ENCODE peak calls at places on chromosomes 11 and 22, in seven cellular contexts. One of them, this sample, is unnamed.

GRCh38 chr11:102850973-102851745 is 7.8 kb upstream of the MMP3 start:
- DNase-seq in tibial nerve: no peak
- DNase-seq in HepG2: no peak
- DNase-seq in A549: peak; percentile 9
- DNase-seq in ovary: no peak
- DNase-seq in upper lobe of left lung: no peak
- DNase-seq in GM12878: no peak
- DNase-seq in this sample: peak; percentile 15

GRCh38 chr11:1049431-1049891 is 12.9 kb upstream of the MUC6 start:
- DNase-seq in tibial nerve: no peak
- DNase-seq in HepG2: no peak
- DNase-seq in A549: no peak
- DNase-seq in ovary: peak; percentile 7
- DNase-seq in upper lobe of left lung: peak; percentile 58
- DNase-seq in GM12878: no peak
- DNase-seq in this sample: no peak

GRCh38 chr22:37240941-37241320 is 3.1 kb downstream of the RAC2 start:
- DNase-seq in tibial nerve: no peak
- DNase-seq in HepG2: no peak
- DNase-seq in A549: no peak
- DNase-seq in ovary: no peak
- DNase-seq in upper lobe of left lung: no peak
- DNase-seq in GM12878: no peak
- DNase-seq in this sample: no peak

GRCh38 chr11:14417975-14418374 is 59.0 kb upstream of the RRAS2 start:
- DNase-seq in tibial nerve: no peak
- DNase-seq in HepG2: no peak
- DNase-seq in A549: no peak
- DNase-seq in ovary: no peak
- DNase-seq in upper lobe of left lung: no peak
- DNase-seq in GM12878: no peak
- DNase-seq in this sample: no peak

GRCh38 chr22:44360686-44361381 is 48.1 kb upstream of the SHISAL1 start:
- DNase-seq in tibial nerve: no peak
- DNase-seq in HepG2: no peak
- DNase-seq in A549: peak; percentile 82
- DNase-seq in ovary: peak; percentile 57
- DNase-seq in upper lobe of left lung: peak; percentile 57
- DNase-seq in GM12878: no peak
- DNase-seq in this sample: peak; percentile 17

GRCh38 chr11:17991799-17992433 is 20.9 kb downstream of the SERGEF start:
- DNase-seq in tibial nerve: no peak
- DNase-seq in HepG2: peak; percentile 41
- DNase-seq in A549: peak; percentile 70
- DNase-seq in ovary: no peak
- DNase-seq in upper lobe of left lung: no peak
- DNase-seq in GM12878: no peak
- DNase-seq in this sample: peak; percentile 30

GRCh38 chr11:10556590-10556989 is 11.9 kb downstream of the LYVE1 start:
- DNase-seq in tibial nerve: no peak
- DNase-seq in HepG2: no peak
- DNase-seq in A549: no peak
- DNase-seq in ovary: no peak
- DNase-seq in upper lobe of left lung: no peak
- DNase-seq in GM12878: no peak
- DNase-seq in this sample: no peak

GRCh38 chr11:9815486-9816136 is 151.7 kb downstream of the SWAP70 start:
- DNase-seq in tibial nerve: no peak
- DNase-seq in HepG2: no peak
- DNase-seq in A549: peak; percentile 54
- DNase-seq in ovary: no peak
- DNase-seq in upper lobe of left lung: no peak
- DNase-seq in GM12878: no peak
- DNase-seq in this sample: no peak

GRCh38 chr22:27537481-27537891 is 264.1 kb downstream of the MN1 start:
- DNase-seq in tibial nerve: no peak
- DNase-seq in HepG2: no peak
- DNase-seq in A549: no peak
- DNase-seq in ovary: peak; percentile 19
- DNase-seq in upper lobe of left lung: no peak
- DNase-seq in GM12878: no peak
- DNase-seq in this sample: peak; percentile 15

GRCh38 chr11:33775064-33775807 is 916 bp upstream of the FBXO3 start:
- DNase-seq in tibial nerve: no peak
- DNase-seq in HepG2: no peak
- DNase-seq in A549: no peak
- DNase-seq in ovary: no peak
- DNase-seq in upper lobe of left lung: no peak
- DNase-seq in GM12878: no peak
- DNase-seq in this sample: no peak

GRCh38 chr11:45141171-45141570 is 5.3 kb upstream of the PRDM11 start:
- DNase-seq in tibial nerve: no peak
- DNase-seq in HepG2: no peak
- DNase-seq in A549: no peak
- DNase-seq in ovary: no peak
- DNase-seq in upper lobe of left lung: no peak
- DNase-seq in GM12878: no peak
- DNase-seq in this sample: no peak

GRCh38 chr11:65059959-65060824 is 1.8 kb upstream of the NAALADL1 start:
- DNase-seq in tibial nerve: no peak
- DNase-seq in HepG2: no peak
- DNase-seq in A549: no peak
- DNase-seq in ovary: no peak
- DNase-seq in upper lobe of left lung: no peak
- DNase-seq in GM12878: no peak
- DNase-seq in this sample: no peak

GRCh38 chr11:19393941-19394340 is 153.2 kb upstream of the E2F8 start:
- DNase-seq in tibial nerve: peak; percentile 33
- DNase-seq in HepG2: no peak
- DNase-seq in A549: no peak
- DNase-seq in ovary: no peak
- DNase-seq in upper lobe of left lung: no peak
- DNase-seq in GM12878: no peak
- DNase-seq in this sample: no peak

GRCh38 chr22:37905534-37906363 is at the start of gene MICALL1:
- DNase-seq in tibial nerve: peak; percentile 23
- DNase-seq in HepG2: no peak
- DNase-seq in A549: peak; percentile 64
- DNase-seq in ovary: peak; percentile 59
- DNase-seq in upper lobe of left lung: peak; percentile 81
- DNase-seq in GM12878: no peak
- DNase-seq in this sample: peak; percentile 85

GRCh38 chr11:27460158-27460565 is 12.4 kb downstream of the LGR4 start:
- DNase-seq in tibial nerve: no peak
- DNase-seq in HepG2: peak; percentile 96
- DNase-seq in A549: no peak
- DNase-seq in ovary: no peak
- DNase-seq in upper lobe of left lung: no peak
- DNase-seq in GM12878: no peak
- DNase-seq in this sample: no peak

GRCh38 chr22:38204784-38205183 is 3.0 kb downstream of the MAFF start:
- DNase-seq in tibial nerve: no peak
- DNase-seq in HepG2: no peak
- DNase-seq in A549: no peak
- DNase-seq in ovary: no peak
- DNase-seq in upper lobe of left lung: no peak
- DNase-seq in GM12878: peak; percentile 58
- DNase-seq in this sample: no peak

DNA sequence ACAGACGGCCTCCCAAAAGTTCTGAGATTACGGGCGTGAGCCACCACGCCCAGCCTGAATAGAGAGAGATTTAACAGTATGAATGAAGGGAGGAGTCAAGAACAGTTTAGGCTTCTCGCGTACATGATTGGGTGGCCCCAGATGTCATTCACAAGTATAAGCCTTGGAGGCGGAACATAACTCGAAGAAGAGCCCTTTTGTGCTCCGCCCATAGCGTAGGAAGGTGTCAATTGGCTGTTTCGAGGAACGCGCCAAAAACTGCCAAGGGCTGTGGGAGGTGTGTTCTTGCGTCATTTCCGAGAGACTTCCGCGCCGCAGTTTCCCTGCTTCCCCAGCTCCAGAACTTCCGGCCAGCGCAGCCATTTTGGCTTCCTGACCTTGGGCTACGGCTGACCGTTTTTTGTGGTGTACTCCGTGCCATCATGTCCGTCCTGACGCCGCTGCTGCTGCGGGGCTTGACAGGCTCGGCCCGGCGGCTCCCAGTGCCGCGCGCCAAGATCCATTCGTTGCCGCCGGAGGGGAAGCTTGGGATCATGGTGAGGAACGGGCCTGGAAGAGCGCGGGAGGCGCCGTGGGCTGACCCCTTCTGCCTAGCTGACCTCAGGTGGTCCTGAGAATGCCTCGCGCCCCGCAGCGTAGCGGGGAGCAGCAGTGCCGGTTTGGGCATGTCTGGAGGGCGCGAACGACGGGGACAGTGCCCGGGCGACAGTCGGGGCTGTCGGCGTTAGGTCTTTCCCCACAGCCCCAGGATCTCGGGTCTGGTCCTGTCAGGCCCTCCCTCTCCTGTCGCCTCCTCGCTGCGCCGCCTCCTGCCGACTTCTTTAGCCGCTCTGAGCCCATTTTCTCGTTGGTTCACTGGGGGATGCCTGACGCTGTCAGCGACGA is at the start of gene COX8A:
- DNase-seq in tibial nerve: peak; percentile 99
- DNase-seq in HepG2: peak; percentile 99
- DNase-seq in A549: peak; percentile 100
- DNase-seq in ovary: peak; percentile 97
- DNase-seq in upper lobe of left lung: peak; percentile 99
- DNase-seq in GM12878: peak; percentile 99
- DNase-seq in this sample: peak; percentile 98
- TF ChIP-seq POLR2A in tibial nerve: peak; percentile 54
- TF ChIP-seq POLR2A in HepG2: peak; percentile 78
- TF ChIP-seq POLR2A in A549: peak; percentile 74
- TF ChIP-seq POLR2A in ovary: peak; percentile 79
- TF ChIP-seq POLR2A in upper lobe of left lung: no peak
- TF ChIP-seq POLR2A in GM12878: peak; percentile 94
- TF ChIP-seq POLR2A in this sample: peak; percentile 83

GRCh38 chr22:47400701-47401591 is 638.5 kb downstream of the TBC1D22A start:
- DNase-seq in tibial nerve: no peak
- DNase-seq in HepG2: no peak
- DNase-seq in A549: no peak
- DNase-seq in ovary: no peak
- DNase-seq in upper lobe of left lung: no peak
- DNase-seq in GM12878: no peak
- DNase-seq in this sample: no peak
- H3K9me3 ChIP-seq in tibial nerve: no peaks in the 10 kb centered on the region
- H3K9me3 ChIP-seq in HepG2: no peaks in the 10 kb centered on the region
- H3K9me3 ChIP-seq in A549: no peaks in the 10 kb centered on the region
- H3K9me3 ChIP-seq in ovary: no peaks in the 10 kb centered on the region
- H3K9me3 ChIP-seq in upper lobe of left lung: no peaks in the 10 kb centered on the region
- H3K9me3 ChIP-seq in GM12878: no peaks in the 10 kb centered on the region
- H3K9me3 ChIP-seq in this sample: no peaks in the 10 kb centered on the region

GRCh38 chr11:30595929-30596328 is 9.8 kb upstream of the MPPED2 start:
- DNase-seq in tibial nerve: no peak
- DNase-seq in HepG2: no peak
- DNase-seq in A549: no peak
- DNase-seq in ovary: no peak
- DNase-seq in upper lobe of left lung: no peak
- DNase-seq in GM12878: no peak
- DNase-seq in this sample: no peak
- TF ChIP-seq EP300 in tibial nerve: no peak
- TF ChIP-seq EP300 in HepG2: no peak
- TF ChIP-seq EP300 in A549: no peak
- TF ChIP-seq EP300 in ovary: no peak
- TF ChIP-seq EP300 in upper lobe of left lung: no peak
- TF ChIP-seq EP300 in GM12878: no peak
- TF ChIP-seq EP300 in this sample: no peak

GRCh38 chr11:61161190-61162091 is at the start of gene VPS37C:
- DNase-seq in tibial nerve: peak; percentile 81
- DNase-seq in HepG2: peak; percentile 69
- DNase-seq in A549: peak; percentile 89
- DNase-seq in ovary: peak; percentile 85
- DNase-seq in upper lobe of left lung: peak; percentile 92
- DNase-seq in GM12878: peak; percentile 71
- DNase-seq in this sample: peak; percentile 92
- TF ChIP-seq POLR2A in tibial nerve: peak; percentile 71
- TF ChIP-seq POLR2A in HepG2: peak; percentile 30
- TF ChIP-seq POLR2A in A549: peak; percentile 84
- TF ChIP-seq POLR2A in ovary: peak; percentile 41
- TF ChIP-seq POLR2A in upper lobe of left lung: no peak
- TF ChIP-seq POLR2A in GM12878: peak; percentile 86
- TF ChIP-seq POLR2A in this sample: peak; percentile 73

GRCh38 chr11:70820712-70821111 is 422.4 kb downstream of the CTTN start:
- DNase-seq in tibial nerve: no peak
- DNase-seq in HepG2: no peak
- DNase-seq in A549: no peak
- DNase-seq in ovary: no peak
- DNase-seq in upper lobe of left lung: no peak
- DNase-seq in GM12878: no peak
- DNase-seq in this sample: no peak
- H3K9me3 ChIP-seq in tibial nerve: no peaks in the 10 kb centered on the region
- H3K9me3 ChIP-seq in HepG2: no peaks in the 10 kb centered on the region
- H3K9me3 ChIP-seq in A549: no peaks in the 10 kb centered on the region
- H3K9me3 ChIP-seq in ovary: no peaks in the 10 kb centered on the region
- H3K9me3 ChIP-seq in upper lobe of left lung: no peaks in the 10 kb centered on the region
- H3K9me3 ChIP-seq in GM12878: no peaks in the 10 kb centered on the region
- H3K9me3 ChIP-seq in this sample: no peaks in the 10 kb centered on the region

DNA sequence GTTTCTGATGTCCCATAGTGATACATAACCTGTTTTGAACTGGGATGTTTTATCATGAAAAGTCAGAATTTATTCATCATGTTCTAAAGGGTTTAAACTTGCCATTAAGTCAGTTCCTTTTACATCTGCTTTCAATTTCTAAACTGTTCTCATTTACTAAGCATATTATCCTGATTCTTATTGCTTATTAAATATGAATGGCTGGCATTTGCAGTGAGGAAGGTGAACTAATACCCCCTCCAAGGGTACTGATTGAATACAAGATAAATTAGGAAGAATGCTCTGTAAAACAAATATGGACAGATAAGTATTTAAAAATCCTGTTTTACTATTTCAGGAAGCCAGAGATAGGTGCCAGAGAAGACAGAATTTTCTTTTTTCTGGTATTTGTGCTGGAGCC is 70.8 kb upstream of the HORMAD2 start:
- DNase-seq in tibial nerve: no peak
- DNase-seq in HepG2: no peak
- DNase-seq in A549: no peak
- DNase-seq in ovary: no peak
- DNase-seq in upper lobe of left lung: no peak
- DNase-seq in GM12878: no peak
- DNase-seq in this sample: no peak
- TF ChIP-seq EP300 in tibial nerve: no peak
- TF ChIP-seq EP300 in HepG2: no peak
- TF ChIP-seq EP300 in A549: no peak
- TF ChIP-seq EP300 in ovary: no peak
- TF ChIP-seq EP300 in upper lobe of left lung: no peak
- TF ChIP-seq EP300 in GM12878: no peak
- TF ChIP-seq EP300 in this sample: no peak

This sample was measured in transverse colon.